ENCODE peak calls at places on chromosomes 3 and 15, in eight cellular contexts. N, V, P, C, I, S, D and M are unnamed samples.

GRCh38 chr3:197534348-197534725 is 21.4 kb downstream of the BDH1 start:
- DNase-seq in N (no peak), V (no peak), P (no peak), C (no peak), I (no peak), S (no peak), D (no peak), M (no peak)

GRCh38 chr15:63872759-63873510 is 39.2 kb upstream of the HERC1 start:
- DNase-seq in N (no peak), V (peak; percentile 16), P (no peak), C (no peak), I (no peak), S (no peak), D (no peak), M (no peak)

GRCh38 chr3:13535905-13536304 is 13.0 kb upstream of the FBLN2 start:
- DNase-seq in N (no peak), V (no peak), P (no peak), C (peak; percentile 39), I (peak; percentile 41), S (no peak), D (no peak), M (no peak)

GRCh38 chr3:109643590-109643989 is 306.2 kb upstream of the DPPA4 start:
- DNase-seq in N (no peak), V (peak; percentile 15), P (no peak), C (no peak), I (no peak), S (no peak), D (no peak), M (no peak)

GRCh38 chr15:31359722-31360111 is 33.1 kb downstream of the KLF13 start:
- DNase-seq in N (no peak), V (no peak), P (no peak), C (no peak), I (no peak), S (no peak), D (no peak), M (no peak)

GRCh38 chr15:40594429-40594836 is 384 bp downstream of the KNL1 start:
- DNase-seq in N (peak; percentile 34), V (peak; percentile 57), P (no peak), C (peak; percentile 91), I (peak; percentile 63), S (no peak), D (peak; percentile 54), M (peak; percentile 77)

GRCh38 chr3:169945313-169945712 is 21.3 kb upstream of the SEC62 start:
- DNase-seq in N (peak; percentile 15), V (peak; percentile 21), P (no peak), C (no peak), I (peak; percentile 65), S (no peak), D (peak; percentile 83), M (peak; percentile 36)

GRCh38 chr15:95174880-95175279 is 943.5 kb downstream of the MCTP2 start:
- DNase-seq in N (no peak), V (peak; percentile 65), P (no peak), C (no peak), I (no peak), S (no peak), D (no peak), M (no peak)

GRCh38 chr3:100761211-100761921 is 52.1 kb downstream of the TFG start:
- DNase-seq in N (no peak), V (no peak), P (no peak), C (no peak), I (no peak), S (no peak), D (no peak), M (no peak)

GRCh38 chr3:8371085-8371551 is 130.5 kb upstream of the LMCD1 start:
- DNase-seq in N (no peak), V (peak; percentile 87), P (no peak), C (no peak), I (no peak), S (peak; percentile 61), D (no peak), M (peak; percentile 81)

GRCh38 chr3:32226875-32227500 is 11.5 kb upstream of the CMTM8 start:
- DNase-seq in N (no peak), V (peak; percentile 46), P (no peak), C (no peak), I (no peak), S (peak; percentile 43), D (no peak), M (peak; percentile 63)

GRCh38 chr3:183584246-183584913 is 28.9 kb upstream of the KLHL6 start:
- DNase-seq in N (peak; percentile 54), V (peak; percentile 86), P (no peak), C (peak; percentile 39), I (no peak), S (no peak), D (no peak), M (no peak)

GRCh38 chr3:6281662-6282061 is 579.3 kb upstream of the GRM7 start:
- DNase-seq in N (no peak), V (no peak), P (no peak), C (no peak), I (no peak), S (no peak), D (no peak), M (no peak)

GRCh38 chr3:136251511-136251910 is 1.4 kb downstream of the PCCB start:
- DNase-seq in N (no peak), V (no peak), P (no peak), C (no peak), I (no peak), S (no peak), D (no peak), M (peak; percentile 14)
- H3K4me3 ChIP-seq in N (peak overlapping the region; percentile 77), V (no peak overlapping the region), P (no peak overlapping the region), C (peak overlapping the region; percentile 56), I (no peak overlapping the region), S (no peak overlapping the region), D (no peak overlapping the region), M (peak overlapping the region; percentile 57)

GRCh38 chr3:72442755-72443154 is 405.5 kb downstream of the SHQ1 start:
- DNase-seq in N (no peak), V (no peak), P (no peak), C (no peak), I (no peak), S (no peak), D (no peak), M (no peak)
- H3K4me3 ChIP-seq in N (no peak overlapping the region), V (no peak overlapping the region), P (peak overlapping the region; percentile 48), C (no peak overlapping the region), I (no peak overlapping the region), S (no peak overlapping the region), D (no peak overlapping the region), M (no peak overlapping the region)

GRCh38 chr3:141840737-141841544 is 35.5 kb upstream of the ATP1B3 start:
- DNase-seq in N (no peak), V (peak; percentile 32), P (no peak), C (no peak), I (no peak), S (no peak), D (no peak), M (no peak)
- H3K4me3 ChIP-seq in N (no peak overlapping the region), V (no peak overlapping the region), P (no peak overlapping the region), C (no peak overlapping the region), I (no peak overlapping the region), S (no peak overlapping the region), D (no peak overlapping the region), M (no peak overlapping the region)

GRCh38 chr15:57557267-57557666 is 34.4 kb upstream of the MYZAP start:
- DNase-seq in N (no peak), V (no peak), P (no peak), C (no peak), I (no peak), S (no peak), D (no peak), M (no peak)
- H3K4me3 ChIP-seq in N (no peak overlapping the region), V (no peak overlapping the region), P (no peak overlapping the region), C (no peak overlapping the region), I (no peak overlapping the region), S (no peak overlapping the region), D (no peak overlapping the region), M (no peak overlapping the region)

DNA sequence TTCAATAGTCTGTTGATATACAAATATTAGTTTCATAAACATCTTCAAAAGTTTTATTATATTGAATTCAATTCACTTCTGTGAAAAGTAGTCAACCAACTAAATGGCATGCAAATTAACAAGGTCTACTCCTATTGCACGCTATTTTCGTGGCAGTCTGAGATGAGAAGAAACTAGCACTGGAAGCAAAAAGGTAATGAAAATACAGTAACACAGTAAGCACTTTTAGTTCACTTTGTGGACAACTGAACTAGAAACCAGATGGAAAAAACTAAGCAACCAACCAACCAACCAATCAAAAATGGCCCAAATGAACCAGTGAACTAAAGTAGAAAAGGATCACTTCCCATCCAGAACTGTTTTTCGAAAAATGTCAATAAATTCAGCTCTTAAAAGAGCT is 55.7 kb upstream of the ACTC1 start:
- DNase-seq in N (no peak), V (no peak), P (no peak), C (no peak), I (no peak), S (no peak), D (no peak), M (no peak)
- H3K4me3 ChIP-seq in N (no peak overlapping the region), V (no peak overlapping the region), P (no peak overlapping the region), C (no peak overlapping the region), I (no peak overlapping the region), S (no peak overlapping the region), D (no peak overlapping the region), M (no peak overlapping the region)

GRCh38 chr15:70795311-70795665 is 31.9 kb upstream of the UACA start:
- DNase-seq in N (no peak), V (peak; percentile 91), P (no peak), C (no peak), I (no peak), S (peak; percentile 84), D (no peak), M (no peak)
- H3K4me3 ChIP-seq in N (no peak overlapping the region), V (no peak overlapping the region), P (no peak overlapping the region), C (no peak overlapping the region), I (no peak overlapping the region), S (no peak overlapping the region), D (no peak overlapping the region), M (no peak overlapping the region)

DNA sequence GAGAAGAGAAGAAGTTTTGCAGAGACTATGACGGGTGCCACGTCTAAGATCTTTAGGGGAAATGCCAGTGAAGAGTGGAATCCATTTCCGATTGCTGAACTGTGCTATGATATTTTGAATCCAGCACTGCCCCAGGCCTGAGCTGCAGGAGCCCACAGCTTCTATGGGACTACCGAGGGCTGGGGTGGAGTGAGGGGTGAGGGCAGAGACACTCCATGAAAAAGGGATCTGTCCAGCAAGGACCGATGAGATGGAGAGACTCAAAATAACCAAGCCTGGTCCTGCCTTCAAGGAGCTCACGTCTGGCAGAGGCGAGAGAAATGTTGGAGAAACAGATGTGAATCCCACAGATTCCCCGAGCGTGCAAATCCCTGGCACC is 79.8 kb upstream of the MEF2A start:
- DNase-seq in N (no peak), V (peak; percentile 34), P (no peak), C (no peak), I (no peak), S (no peak), D (no peak), M (no peak)
- H3K4me3 ChIP-seq in N (peak overlapping the region; percentile 46), V (no peak overlapping the region), P (no peak overlapping the region), C (peak overlapping the region; percentile 34), I (no peak overlapping the region), S (peak overlapping the region; percentile 30), D (no peak overlapping the region), M (peak overlapping the region; percentile 38)

DNA sequence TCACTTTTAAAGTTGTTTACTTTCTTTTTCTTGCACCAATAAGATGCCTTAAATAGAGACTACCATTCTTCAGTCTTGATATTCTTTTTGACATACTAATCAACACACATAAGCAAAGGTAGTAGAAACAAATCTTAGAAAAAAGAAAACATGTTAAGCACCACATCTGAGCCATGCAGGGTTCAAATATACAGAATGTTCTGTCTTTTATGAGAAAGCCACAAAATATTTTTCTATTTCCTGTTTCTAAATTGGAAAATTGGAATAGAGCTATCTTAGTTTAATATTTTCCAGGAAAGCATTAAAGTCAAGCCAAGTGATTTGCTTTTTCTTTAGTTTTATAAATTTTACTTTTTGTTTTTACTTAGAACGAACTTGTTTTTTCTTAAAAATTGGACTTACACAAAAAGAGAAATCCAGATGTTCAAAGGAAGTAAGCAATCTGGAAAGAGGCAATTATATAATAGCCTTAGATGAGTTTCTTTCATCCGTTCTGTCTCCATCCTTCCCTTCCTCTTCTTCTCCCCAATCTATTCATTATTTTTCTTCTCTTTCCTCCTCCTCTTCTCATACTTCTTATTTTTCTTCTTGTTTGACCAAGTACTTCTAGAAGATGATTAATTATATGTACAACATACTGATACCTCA is 731.7 kb downstream of the SQOR start:
- DNase-seq in N (no peak), V (no peak), P (no peak), C (no peak), I (no peak), S (no peak), D (no peak), M (peak; percentile 10)
- H3K4me3 ChIP-seq in N (peak overlapping the region; percentile 18), V (no peak overlapping the region), P (no peak overlapping the region), C (no peak overlapping the region), I (no peak overlapping the region), S (no peak overlapping the region), D (no peak overlapping the region), M (peak overlapping the region; percentile 20)